ENCODE peak calls at places on chromosomes 5 and 9, in four cellular contexts. R is activated CD8-positive, alpha-beta memory T cell treated with anti-CD3 and anti-CD28 coated beads, Interleukin-2, amount 10 ng/mL, durations not matched to agents 7 days and 5 days; T is ovary; P is activated CD4-positive, alpha-beta T cell treated with anti-CD3 and anti-CD28 coated beads, Interleukin-2, amount 50 U/mL, for 1 hour. C is an unnamed sample.

GRCh38 chr5:74326571-74327338 is 313.8 kb downstream of the ENC1 start:
- DNase-seq in P (peak), R (peak), T (no peak), C (no peak)

GRCh38 chr5:20420991-20421595 is 433.1 kb upstream of the CDH18 start:
- DNase-seq in T (no peak), P (no peak), R (no peak), C (no peak)

GRCh38 chr5:148416921-148417320 is 33.2 kb downstream of the FBXO38 start:
- DNase-seq in R (no peak), P (no peak), T (no peak), C (no peak)

GRCh38 chr9:69085523-69086283 is 50.2 kb downstream of the FXN start:
- DNase-seq in T (no peak), P (no peak), R (no peak), C (no peak)

GRCh38 chr5:113166710-113167366 is 190.2 kb downstream of the DCP2 start:
- DNase-seq in R (no peak), T (no peak), P (no peak), C (no peak)

GRCh38 chr9:20989923-20990341 is 41.5 kb downstream of the HACD4 start:
- DNase-seq in R (no peak), T (no peak), P (no peak), C (peak)

GRCh38 chr5:133842846-133843725 is 125.3 kb downstream of the C5orf15 start:
- DNase-seq in P (no peak), T (no peak), R (peak), C (no peak)

GRCh38 chr9:10614201-10614870 is 1.5 kb upstream of the PTPRD start:
- DNase-seq in T (no peak), P (no peak), R (no peak), C (no peak)

GRCh38 chr9:131423171-131423581 is 29.3 kb downstream of the PRRC2B start:
- DNase-seq in R (no peak), P (no peak), T (peak), C (peak)

GRCh38 chr9:79955300-79955699 is 383.5 kb downstream of the TLE4 start:
- DNase-seq in P (no peak), T (no peak), R (peak), C (no peak)

GRCh38 chr9:131654857-131655577 is 84.9 kb downstream of the RAPGEF1 start:
- DNase-seq in T (no peak), P (no peak), R (no peak), C (no peak)

GRCh38 chr5:15105799-15106393 is 234.3 kb upstream of the ANKH start:
- DNase-seq in R (peak), T (no peak), P (peak), C (no peak)

GRCh38 chr5:126814721-126815404 is 37.9 kb downstream of the LMNB1 start:
- DNase-seq in P (no peak), R (no peak), T (no peak), C (no peak)

GRCh38 chr5:82991678-82992323 is 85.4 kb downstream of the TMEM167A start:
- DNase-seq in P (no peak), R (no peak), T (no peak), C (no peak)

GRCh38 chr9:97698865-97699264 is 1.7 kb upstream of the XPA start:
- DNase-seq in R (no peak), P (no peak), T (no peak), C (no peak)

GRCh38 chr5:172284275-172284971 is 859 bp upstream of the UBTD2 start:
- DNase-seq in R (peak), P (no peak), T (no peak), C (no peak)

GRCh38 chr9:81035171-81035570 is 654.2 kb downstream of the TLE1 start:
- DNase-seq in R (no peak), P (no peak), T (no peak), C (no peak)

GRCh38 chr5:73387630-73388370 is 60.8 kb downstream of the FOXD1 start:
- DNase-seq in T (no peak), R (peak), P (peak), C (no peak)

GRCh38 chr9:37144762-37145161 is 24.4 kb downstream of the ZCCHC7 start:
- DNase-seq in T (no peak), P (no peak), R (no peak), C (no peak)

GRCh38 chr5:91885291-91886265 is 502.5 kb upstream of the ARRDC3 start:
- DNase-seq in P (no peak), R (no peak), T (no peak), C (no peak)

GRCh38 chr5:136087961-136088871 is 44.4 kb upstream of the SMAD5 start:
- DNase-seq in R (no peak), P (no peak), T (peak), C (peak)

GRCh38 chr5:116068028-116068632 is 16.7 kb upstream of the COMMD10 start:
- DNase-seq in P (peak), T (no peak), R (no peak), C (no peak)